ENCODE peak calls at places on chromosome 12, in four cellular contexts. One of them, this sample, is unnamed.

GRCh38 chr12:29350080-29350479 is 30.9 kb downstream of the ERGIC2 start:
- DNase-seq in fibroblast of pulmonary artery: peak; percentile 73
- DNase-seq in lower leg skin: no peak
- DNase-seq in mucosa of descending colon: no peak
- DNase-seq in this sample: no peak

GRCh38 chr12:67754933-67755697 is 106.6 kb downstream of the DYRK2 start:
- DNase-seq in lower leg skin: no peak
- DNase-seq in fibroblast of pulmonary artery: no peak
- DNase-seq in mucosa of descending colon: no peak
- DNase-seq in this sample: no peak

GRCh38 chr12:111387747-111388365 is 17.9 kb upstream of the SH2B3 start:
- DNase-seq in fibroblast of pulmonary artery: no peak
- DNase-seq in mucosa of descending colon: no peak
- DNase-seq in lower leg skin: no peak
- DNase-seq in this sample: no peak

GRCh38 chr12:117658226-117658625 is 296.8 kb upstream of the NOS1 start:
- DNase-seq in lower leg skin: no peak
- DNase-seq in mucosa of descending colon: no peak
- DNase-seq in fibroblast of pulmonary artery: no peak
- DNase-seq in this sample: no peak

GRCh38 chr12:77388611-77389265 is 323.4 kb upstream of the E2F7 start:
- DNase-seq in lower leg skin: no peak
- DNase-seq in mucosa of descending colon: no peak
- DNase-seq in fibroblast of pulmonary artery: no peak
- DNase-seq in this sample: no peak

GRCh38 chr12:77003244-77003643 is 62.1 kb downstream of the E2F7 start:
- DNase-seq in lower leg skin: no peak
- DNase-seq in mucosa of descending colon: no peak
- DNase-seq in fibroblast of pulmonary artery: no peak
- DNase-seq in this sample: no peak

GRCh38 chr12:111842556-111843396 is 748 bp downstream of the MAPKAPK5 start:
- DNase-seq in fibroblast of pulmonary artery: no peak
- DNase-seq in lower leg skin: no peak
- DNase-seq in mucosa of descending colon: peak; percentile 80
- DNase-seq in this sample: no peak

GRCh38 chr12:48016373-48017020 is 12.2 kb upstream of the COL2A1 start:
- DNase-seq in lower leg skin: no peak
- DNase-seq in fibroblast of pulmonary artery: no peak
- DNase-seq in mucosa of descending colon: no peak
- DNase-seq in this sample: no peak

GRCh38 chr12:49553512-49554088 is 14.3 kb downstream of the MCRS1 start:
- DNase-seq in lower leg skin: no peak
- DNase-seq in fibroblast of pulmonary artery: peak; percentile 22
- DNase-seq in mucosa of descending colon: no peak
- DNase-seq in this sample: peak; percentile 67

GRCh38 chr12:96773031-96773430 is 134.0 kb upstream of the NEDD1 start:
- DNase-seq in fibroblast of pulmonary artery: no peak
- DNase-seq in lower leg skin: no peak
- DNase-seq in mucosa of descending colon: no peak
- DNase-seq in this sample: no peak

GRCh38 chr12:84497819-84498218 is 414.8 kb downstream of the SLC6A15 start:
- DNase-seq in lower leg skin: no peak
- DNase-seq in mucosa of descending colon: no peak
- DNase-seq in fibroblast of pulmonary artery: peak; percentile 28
- DNase-seq in this sample: no peak

GRCh38 chr12:129863938-129864337 is 39.9 kb downstream of the TMEM132D start:
- DNase-seq in fibroblast of pulmonary artery: no peak
- DNase-seq in mucosa of descending colon: no peak
- DNase-seq in lower leg skin: no peak
- DNase-seq in this sample: no peak

GRCh38 chr12:20196767-20197166 is 171.6 kb upstream of the PDE3A start:
- DNase-seq in fibroblast of pulmonary artery: no peak
- DNase-seq in mucosa of descending colon: no peak
- DNase-seq in lower leg skin: no peak
- DNase-seq in this sample: no peak

GRCh38 chr12:89187507-89187906 is 164.8 kb downstream of the DUSP6 start:
- DNase-seq in fibroblast of pulmonary artery: no peak
- DNase-seq in lower leg skin: no peak
- DNase-seq in mucosa of descending colon: no peak
- DNase-seq in this sample: no peak

GRCh38 chr12:65822732-65823480 is 1.4 kb upstream of the HMGA2 start:
- DNase-seq in fibroblast of pulmonary artery: peak; percentile 78
- DNase-seq in mucosa of descending colon: peak; percentile 75
- DNase-seq in lower leg skin: no peak
- DNase-seq in this sample: peak; percentile 24

GRCh38 chr12:76259660-76260389 is 88.4 kb downstream of the BBS10 start:
- DNase-seq in lower leg skin: no peak
- DNase-seq in fibroblast of pulmonary artery: peak; percentile 94
- DNase-seq in mucosa of descending colon: no peak
- DNase-seq in this sample: no peak

GRCh38 chr12:12275874-12276273 is 9.0 kb upstream of the LRP6 start:
- DNase-seq in mucosa of descending colon: no peak
- DNase-seq in lower leg skin: no peak
- DNase-seq in fibroblast of pulmonary artery: no peak
- DNase-seq in this sample: no peak

GRCh38 chr12:119957135-119957534 is 31.9 kb upstream of the BICDL1 start:
- DNase-seq in mucosa of descending colon: no peak
- DNase-seq in fibroblast of pulmonary artery: no peak
- DNase-seq in lower leg skin: no peak
- DNase-seq in this sample: no peak

GRCh38 chr12:116403546-116403945 is 126.1 kb upstream of the MED13L start:
- DNase-seq in mucosa of descending colon: no peak
- DNase-seq in fibroblast of pulmonary artery: no peak
- DNase-seq in lower leg skin: no peak
- DNase-seq in this sample: no peak

GRCh38 chr12:132290203-132290540 is 39.2 kb downstream of the GALNT9 start:
- DNase-seq in mucosa of descending colon: no peak
- DNase-seq in lower leg skin: no peak
- DNase-seq in fibroblast of pulmonary artery: no peak
- DNase-seq in this sample: no peak

GRCh38 chr12:56990648-56991318 is 15.6 kb downstream of the ZBTB39 start:
- DNase-seq in mucosa of descending colon: no peak
- DNase-seq in fibroblast of pulmonary artery: no peak
- DNase-seq in lower leg skin: peak; percentile 75
- DNase-seq in this sample: no peak

GRCh38 chr12:43079481-43079880 is 472.5 kb downstream of the ADAMTS20 start:
- DNase-seq in lower leg skin: no peak
- DNase-seq in mucosa of descending colon: no peak
- DNase-seq in fibroblast of pulmonary artery: peak; percentile 22
- DNase-seq in this sample: no peak

GRCh38 chr12:47190271-47190750 is 110.6 kb upstream of the AMIGO2 start:
- DNase-seq in mucosa of descending colon: no peak
- DNase-seq in fibroblast of pulmonary artery: peak; percentile 68
- DNase-seq in lower leg skin: no peak
- DNase-seq in this sample: no peak

GRCh38 chr12:51911788-51912711 is 4.7 kb downstream of the ACVRL1 start:
- DNase-seq in fibroblast of pulmonary artery: peak; percentile 56
- DNase-seq in mucosa of descending colon: peak; percentile 66
- DNase-seq in lower leg skin: peak; percentile 88
- DNase-seq in this sample: no peak

GRCh38 chr12:129893691-129894090 is 10.1 kb downstream of the TMEM132D start:
- DNase-seq in lower leg skin: no peak
- DNase-seq in fibroblast of pulmonary artery: no peak
- DNase-seq in mucosa of descending colon: no peak
- DNase-seq in this sample: no peak

GRCh38 chr12:48883305-48884171 is 17.9 kb upstream of the RND1 start:
- DNase-seq in fibroblast of pulmonary artery: peak; percentile 63
- DNase-seq in mucosa of descending colon: no peak
- DNase-seq in lower leg skin: no peak
- DNase-seq in this sample: no peak

GRCh38 chr12:120761581-120761980 is 36.0 kb downstream of the ACADS start:
- DNase-seq in lower leg skin: peak; percentile 74
- DNase-seq in mucosa of descending colon: no peak
- DNase-seq in fibroblast of pulmonary artery: peak; percentile 92
- DNase-seq in this sample: no peak

GRCh38 chr12:113237748-113238147 is 16.5 kb downstream of the TPCN1 start:
- DNase-seq in mucosa of descending colon: no peak
- DNase-seq in fibroblast of pulmonary artery: no peak
- DNase-seq in lower leg skin: no peak
- DNase-seq in this sample: no peak

GRCh38 chr12:113910751-113911272 is 55.3 kb downstream of the RBM19 start:
- DNase-seq in mucosa of descending colon: no peak
- DNase-seq in fibroblast of pulmonary artery: no peak
- DNase-seq in lower leg skin: no peak
- DNase-seq in this sample: no peak

GRCh38 chr12:58681730-58682129 is 238.6 kb downstream of the LRIG3 start:
- DNase-seq in mucosa of descending colon: no peak
- DNase-seq in lower leg skin: no peak
- DNase-seq in fibroblast of pulmonary artery: no peak
- DNase-seq in this sample: no peak

GRCh38 chr12:53067074-53067992 is 11.9 kb downstream of the SPRYD3 start:
- DNase-seq in fibroblast of pulmonary artery: no peak
- DNase-seq in lower leg skin: peak; percentile 76
- DNase-seq in mucosa of descending colon: no peak
- DNase-seq in this sample: no peak

GRCh38 chr12:105218434-105218833 is 17.5 kb downstream of the APPL2 start:
- DNase-seq in mucosa of descending colon: no peak
- DNase-seq in fibroblast of pulmonary artery: no peak
- DNase-seq in lower leg skin: no peak
- DNase-seq in this sample: no peak

GRCh38 chr12:10395390-10395998 is 5.7 kb upstream of the KLRK1 start:
- DNase-seq in mucosa of descending colon: no peak
- DNase-seq in fibroblast of pulmonary artery: peak; percentile 76
- DNase-seq in lower leg skin: no peak
- DNase-seq in this sample: peak; percentile 25

GRCh38 chr12:7162691-7163114 is 26.8 kb upstream of the PEX5 start:
- DNase-seq in lower leg skin: no peak
- DNase-seq in fibroblast of pulmonary artery: peak; percentile 16
- DNase-seq in mucosa of descending colon: peak; percentile 50
- DNase-seq in this sample: peak; percentile 35

GRCh38 chr12:62848418-62848817 is 86.5 kb downstream of the PPM1H start:
- DNase-seq in mucosa of descending colon: no peak
- DNase-seq in lower leg skin: no peak
- DNase-seq in fibroblast of pulmonary artery: peak; percentile 30
- DNase-seq in this sample: no peak

GRCh38 chr12:128025856-128026255 is 241.1 kb upstream of the TMEM132C start:
- DNase-seq in lower leg skin: no peak
- DNase-seq in mucosa of descending colon: peak; percentile 59
- DNase-seq in fibroblast of pulmonary artery: no peak
- DNase-seq in this sample: no peak

GRCh38 chr12:27112891-27113290 is 30.5 kb upstream of the C12orf71 start:
- DNase-seq in fibroblast of pulmonary artery: peak; percentile 26
- DNase-seq in mucosa of descending colon: no peak
- DNase-seq in lower leg skin: no peak
- DNase-seq in this sample: no peak
- TF ChIP-seq CTCF in fibroblast of pulmonary artery: no peak
- TF ChIP-seq CTCF in mucosa of descending colon: no peak
- TF ChIP-seq CTCF in lower leg skin: no peak
- TF ChIP-seq CTCF in this sample: no peak

GRCh38 chr12:54680374-54680773 is 32.2 kb upstream of the DCD start:
- DNase-seq in lower leg skin: no peak
- DNase-seq in mucosa of descending colon: no peak
- DNase-seq in fibroblast of pulmonary artery: peak; percentile 11
- DNase-seq in this sample: peak; percentile 39
- TF ChIP-seq CTCF in lower leg skin: no peak
- TF ChIP-seq CTCF in mucosa of descending colon: no peak
- TF ChIP-seq CTCF in fibroblast of pulmonary artery: peak; percentile 38
- TF ChIP-seq CTCF in this sample: peak; percentile 24

GRCh38 chr12:126706300-126706699 is 1560.7 kb upstream of the TMEM132C start:
- DNase-seq in mucosa of descending colon: no peak
- DNase-seq in fibroblast of pulmonary artery: no peak
- DNase-seq in lower leg skin: no peak
- DNase-seq in this sample: no peak

GRCh38 chr12:126708492-126708896 is 1558.5 kb upstream of the TMEM132C start:
- DNase-seq in mucosa of descending colon: no peak
- DNase-seq in fibroblast of pulmonary artery: peak; percentile 69
- DNase-seq in lower leg skin: peak; percentile 54
- DNase-seq in this sample: no peak

GRCh38 chr12:126700115-126700514 is 1566.9 kb upstream of the TMEM132C start:
- DNase-seq in lower leg skin: no peak
- DNase-seq in fibroblast of pulmonary artery: no peak
- DNase-seq in mucosa of descending colon: no peak
- DNase-seq in this sample: no peak

GRCh38 chr12:126704609-126705008 is 1562.4 kb upstream of the TMEM132C start:
- DNase-seq in fibroblast of pulmonary artery: peak; percentile 1
- DNase-seq in lower leg skin: no peak
- DNase-seq in mucosa of descending colon: no peak
- DNase-seq in this sample: no peak
- TF ChIP-seq CTCF in fibroblast of pulmonary artery: peak; percentile 9
- TF ChIP-seq CTCF in lower leg skin: no peak
- TF ChIP-seq CTCF in mucosa of descending colon: no peak
- TF ChIP-seq CTCF in this sample: no peak

DNA sequence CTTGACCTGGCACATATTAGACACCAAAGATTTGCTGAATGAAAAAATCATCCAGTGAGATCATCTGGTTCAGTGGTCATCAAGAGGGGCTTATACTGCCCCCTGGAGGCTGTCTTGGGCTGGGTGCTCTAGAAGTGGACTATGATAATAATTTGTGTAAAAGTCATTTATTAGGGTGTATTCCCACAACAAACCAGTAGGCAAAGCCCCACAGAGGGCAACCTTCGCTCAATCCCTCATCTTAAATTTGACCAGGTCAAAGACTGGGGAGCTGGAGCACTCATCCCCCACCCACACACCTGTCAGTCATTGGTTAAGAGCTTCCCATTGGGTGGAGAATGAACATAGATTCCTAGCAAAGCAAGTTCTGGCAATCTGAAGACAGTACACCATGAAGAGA is 20.0 kb upstream of the FICD start:
- DNase-seq in mucosa of descending colon: no peak
- DNase-seq in lower leg skin: peak; percentile 15
- DNase-seq in fibroblast of pulmonary artery: peak; percentile 36
- DNase-seq in this sample: peak; percentile 45
- TF ChIP-seq CTCF in mucosa of descending colon: no peak
- TF ChIP-seq CTCF in lower leg skin: no peak
- TF ChIP-seq CTCF in fibroblast of pulmonary artery: peak; percentile 57
- TF ChIP-seq CTCF in this sample: peak; percentile 47

GRCh38 chr12:3520711-3521110 is 29.7 kb downstream of the PRMT8 start:
- DNase-seq in mucosa of descending colon: no peak
- DNase-seq in lower leg skin: no peak
- DNase-seq in fibroblast of pulmonary artery: no peak
- DNase-seq in this sample: no peak

GRCh38 chr12:3520168-3520567 is 29.2 kb downstream of the PRMT8 start:
- DNase-seq in fibroblast of pulmonary artery: no peak
- DNase-seq in lower leg skin: no peak
- DNase-seq in mucosa of descending colon: peak; percentile 57
- DNase-seq in this sample: no peak

GRCh38 chr12:3523728-3524127 is 32.7 kb downstream of the PRMT8 start:
- DNase-seq in fibroblast of pulmonary artery: no peak
- DNase-seq in lower leg skin: peak; percentile 17
- DNase-seq in mucosa of descending colon: no peak
- DNase-seq in this sample: no peak

GRCh38 chr12:3526776-3527175 is 35.8 kb downstream of the PRMT8 start:
- DNase-seq in lower leg skin: no peak
- DNase-seq in mucosa of descending colon: no peak
- DNase-seq in fibroblast of pulmonary artery: no peak
- DNase-seq in this sample: no peak

GRCh38 chr12:3523058-3523457 is 32.1 kb downstream of the PRMT8 start:
- DNase-seq in mucosa of descending colon: no peak
- DNase-seq in fibroblast of pulmonary artery: no peak
- DNase-seq in lower leg skin: peak; percentile 2
- DNase-seq in this sample: no peak
- TF ChIP-seq CTCF in mucosa of descending colon: no peak
- TF ChIP-seq CTCF in fibroblast of pulmonary artery: no peak
- TF ChIP-seq CTCF in lower leg skin: no peak
- TF ChIP-seq CTCF in this sample: no peak

This sample was measured in GM10248.